ENCODE peak calls at places on chromosomes 6 and 20, in nine cellular contexts. P is LoVo; O is germinal center; W is progenitor cell of endocrine pancreas; F is AG04449; U is NCI-H2171 treated with DMSO at 0.1 percent for 48 hours; C is stimulated activated CD4-positive, alpha-beta T cell treated with anti-CD3 and anti-CD28 coated beads, Interleukin-2, amount 100 ng/mL, for 48 hours; V is heart right ventricle; S is effector CD4-positive, alpha-beta T cell. X is an unnamed sample.

GRCh38 chr6:136035378-136036070 is 184.0 kb downstream of the PDE7B start:
- DNase-seq in P (no peak), O (no peak), W (no peak), F (no peak), U (no peak), C (no peak), V (peak; percentile 69), S (no peak), X (no peak)

GRCh38 chr6:11835065-11835464 is 56.5 kb upstream of the ADTRP start:
- DNase-seq in P (no peak), O (no peak), W (no peak), F (no peak), U (no peak), C (no peak), V (peak; percentile 45), S (no peak), X (no peak)

GRCh38 chr6:119647309-119647708 is 297.7 kb upstream of the MAN1A1 start:
- DNase-seq in P (no peak), O (no peak), W (no peak), F (no peak), U (no peak), C (no peak), V (no peak), S (no peak), X (no peak)

GRCh38 chr6:30322527-30323501 is 3.9 kb upstream of the TRIM39 start:
- DNase-seq in P (no peak), O (no peak), W (no peak), F (peak; percentile 16), U (no peak), C (peak; percentile 13), V (no peak), S (no peak), X (no peak)

GRCh38 chr6:105550961-105551625 is 148.2 kb upstream of the PREP start:
- DNase-seq in P (no peak), O (no peak), W (no peak), F (no peak), U (no peak), C (no peak), V (no peak), S (no peak), X (no peak)

GRCh38 chr20:45181639-45182038 is 6.9 kb downstream of the PI3 start:
- DNase-seq in P (no peak), O (no peak), W (no peak), F (no peak), U (no peak), C (no peak), V (no peak), S (no peak), X (no peak)

GRCh38 chr6:44976677-44977405 is 351.3 kb upstream of the RUNX2 start:
- DNase-seq in P (no peak), O (no peak), W (no peak), F (no peak), U (no peak), C (no peak), V (no peak), S (no peak), X (no peak)

GRCh38 chr6:131316654-131317053 is 181.4 kb downstream of the AKAP7 start:
- DNase-seq in P (no peak), O (no peak), W (no peak), F (no peak), U (no peak), C (no peak), V (no peak), S (no peak), X (no peak)

GRCh38 chr6:169776379-169776778 is 25.0 kb downstream of the ERMARD start:
- DNase-seq in P (no peak), O (no peak), W (no peak), F (no peak), U (no peak), C (no peak), V (no peak), S (no peak), X (no peak)

GRCh38 chr20:6395695-6396094 is 272.9 kb upstream of the FERMT1 start:
- DNase-seq in P (peak; percentile 27), O (no peak), W (no peak), F (no peak), U (no peak), C (no peak), V (no peak), S (no peak), X (no peak)

GRCh38 chr6:131728296-131728939 is 17.6 kb upstream of the CTAGE9 start:
- DNase-seq in P (no peak), O (no peak), W (no peak), F (no peak), U (no peak), C (no peak), V (no peak), S (no peak), X (no peak)

GRCh38 chr20:23507346-23507745 is 16.4 kb downstream of the CST8 start:
- DNase-seq in P (no peak), O (no peak), W (no peak), F (no peak), U (no peak), C (no peak), V (no peak), S (no peak), X (no peak)

GRCh38 chr6:168133186-168133585 is 54.2 kb upstream of the FRMD1 start:
- DNase-seq in P (no peak), O (no peak), W (peak; percentile 8), F (no peak), U (no peak), C (no peak), V (peak; percentile 34), S (no peak), X (no peak)

GRCh38 chr6:107706516-107706915 is 117.6 kb downstream of the SCML4 start:
- DNase-seq in P (no peak), O (no peak), W (no peak), F (no peak), U (no peak), C (no peak), V (no peak), S (no peak), X (no peak)

GRCh38 chr20:22475662-22476061 is 108.7 kb downstream of the FOXA2 start:
- DNase-seq in P (no peak), O (no peak), W (no peak), F (no peak), U (no peak), C (no peak), V (no peak), S (no peak), X (no peak)

GRCh38 chr6:125611573-125612399 is 137.6 kb upstream of the HEY2 start:
- DNase-seq in P (no peak), O (no peak), W (no peak), F (no peak), U (peak; percentile 17), C (no peak), V (peak; percentile 17), S (no peak), X (no peak)

GRCh38 chr20:25055711-25056492 is 2.0 kb downstream of the ACSS1 start:
- DNase-seq in P (peak; percentile 47), O (no peak), W (no peak), F (no peak), U (no peak), C (no peak), V (no peak), S (no peak), X (no peak)

GRCh38 chr20:10524034-10524476 is 89.0 kb downstream of the SLX4IP start:
- DNase-seq in P (no peak), O (no peak), W (no peak), F (no peak), U (no peak), C (no peak), V (peak; percentile 58), S (no peak), X (no peak)

GRCh38 chr20:17024513-17025105 is 202.2 kb upstream of the PCSK2 start:
- DNase-seq in P (peak; percentile 1), O (no peak), W (no peak), F (no peak), U (no peak), C (no peak), V (no peak), S (no peak), X (no peak)

GRCh38 chr6:55174211-55175013 is at the start of gene HCRTR2:
- DNase-seq in P (no peak), O (no peak), W (no peak), F (no peak), U (no peak), C (no peak), V (no peak), S (no peak), X (no peak)

GRCh38 chr20:48006036-48006833 is 221.0 kb upstream of the SULF2 start:
- DNase-seq in P (no peak), O (peak; percentile 48), W (no peak), F (no peak), U (no peak), C (no peak), V (no peak), S (no peak), X (no peak)

GRCh38 chr6:167892835-167893234 is 66.1 kb downstream of the AFDN start:
- DNase-seq in P (no peak), O (no peak), W (no peak), F (no peak), U (no peak), C (no peak), V (no peak), S (no peak), X (no peak)

GRCh38 chr20:44056010-44056698 is 130.8 kb downstream of the JPH2 start:
- DNase-seq in P (peak; percentile 16), O (no peak), W (peak; percentile 12), F (no peak), U (peak; percentile 55), C (peak; percentile 37), V (no peak), S (peak; percentile 53), X (peak; percentile 40)

GRCh38 chr20:57038608-57039440 is 227.6 kb downstream of the BMP7 start:
- DNase-seq in P (no peak), O (no peak), W (no peak), F (no peak), U (no peak), C (no peak), V (no peak), S (no peak), X (no peak)

GRCh38 chr6:35264550-35265274 is 5.2 kb downstream of the ZNF76 start:
- DNase-seq in P (no peak), O (no peak), W (no peak), F (no peak), U (no peak), C (no peak), V (no peak), S (no peak), X (no peak)

GRCh38 chr6:15730442-15730841 is 67.6 kb upstream of the DTNBP1 start:
- DNase-seq in P (no peak), O (no peak), W (no peak), F (no peak), U (no peak), C (no peak), V (no peak), S (no peak), X (no peak)

GRCh38 chr6:76275746-76276145 is 203.3 kb upstream of the IMPG1 start:
- DNase-seq in P (no peak), O (no peak), W (no peak), F (no peak), U (peak; percentile 1), C (no peak), V (no peak), S (no peak), X (peak; percentile 14)

GRCh38 chr6:92810913-92811312 is 608.4 kb downstream of the EPHA7 start:
- DNase-seq in P (peak; percentile 6), O (no peak), W (peak; percentile 34), F (no peak), U (peak; percentile 70), C (no peak), V (no peak), S (no peak), X (peak; percentile 46)

GRCh38 chr20:31751126-31751525 is 12.0 kb downstream of the TPX2 start:
- DNase-seq in P (no peak), O (no peak), W (no peak), F (peak; percentile 94), U (no peak), C (no peak), V (peak; percentile 37), S (no peak), X (no peak)

GRCh38 chr6:100573169-100573568 is 108.4 kb upstream of the SIM1 start:
- DNase-seq in P (no peak), O (peak; percentile 7), W (no peak), F (no peak), U (no peak), C (no peak), V (no peak), S (no peak), X (peak; percentile 38)

GRCh38 chr6:11804135-11804534 is 25.5 kb upstream of the ADTRP start:
- DNase-seq in P (no peak), O (no peak), W (no peak), F (no peak), U (no peak), C (no peak), V (no peak), S (no peak), X (no peak)